ENCODE peak calls at places on chromosome 14, in four cellular contexts. Y, K, N and J are unnamed samples.

GRCh38 chr14:100304825-100305445 is 1.3 kb downstream of the SLC25A29 start:
- DNase-seq in Y (peak), K (no peak), N (peak), J (peak)

GRCh38 chr14:104844306-104845032 is 20.6 kb upstream of the CEP170B start:
- DNase-seq in Y (no peak), K (no peak), N (no peak), J (peak)

GRCh38 chr14:61151276-61151675 is 129.9 kb downstream of the TMEM30B start:
- DNase-seq in Y (no peak), K (no peak), N (no peak), J (no peak)

GRCh38 chr14:86013663-86014062 is 483.7 kb downstream of the FLRT2 start:
- DNase-seq in Y (no peak), K (no peak), N (no peak), J (no peak)

GRCh38 chr14:47262801-47263200 is 412.6 kb downstream of the MDGA2 start:
- DNase-seq in Y (no peak), K (no peak), N (no peak), J (no peak)

GRCh38 chr14:81450100-81450531 is 50.0 kb upstream of the STON2 start:
- DNase-seq in Y (no peak), K (no peak), N (no peak), J (no peak)

GRCh38 chr14:64118892-64119291 is 175.3 kb downstream of the ESR2 start:
- DNase-seq in Y (no peak), K (no peak), N (no peak), J (no peak)

GRCh38 chr14:47442206-47442605 is 233.2 kb downstream of the MDGA2 start:
- DNase-seq in Y (no peak), K (peak), N (no peak), J (no peak)

GRCh38 chr14:73239463-73240241 is 2.3 kb downstream of the PAPLN start:
- DNase-seq in Y (peak), K (peak), N (no peak), J (peak)

GRCh38 chr14:58275527-58276190 is 22.7 kb upstream of the ARID4A start:
- DNase-seq in Y (no peak), K (no peak), N (no peak), J (no peak)

GRCh38 chr14:24695265-24696241 is 61.6 kb upstream of the GZMB start:
- DNase-seq in Y (no peak), K (no peak), N (no peak), J (no peak)

GRCh38 chr14:66509874-66510273 is 1.9 kb downstream of the GPHN start:
- DNase-seq in Y (no peak), K (no peak), N (no peak), J (peak)

GRCh38 chr14:102208741-102209140 is 69.0 kb downstream of the WDR20 start:
- DNase-seq in Y (no peak), K (no peak), N (no peak), J (no peak)

GRCh38 chr14:75050852-75051555 is at the start of gene MLH3:
- DNase-seq in Y (peak), K (peak), N (peak), J (peak)

GRCh38 chr14:26276757-26277156 is 321.1 kb downstream of the NOVA1 start:
- DNase-seq in Y (no peak), K (peak), N (no peak), J (no peak)

GRCh38 chr14:104137297-104138097 is 890 bp upstream of the KIF26A start:
- DNase-seq in Y (peak), K (peak), N (peak), J (peak)